ENCODE peak calls at places on chromosomes 3 and 15, in eight cellular contexts. G is GM23248, O is IMR-90, W is hepatocyte, J is lung, D is neural progenitor cell, X is A549, A is heart right ventricle. R is an unnamed sample.

GRCh38 chr15:38818156-38818745 is 253.6 kb upstream of the RASGRP1 start:
- DNase-seq in W (no peak), J (no peak), D (peak; percentile 65), A (no peak), X (no peak), O (no peak), G (no peak), R (no peak)

GRCh38 chr3:127822166-127822835 is at the start of gene MGLL:
- DNase-seq in W (peak; percentile 60), A (peak; percentile 55), J (no peak), D (peak; percentile 49), O (peak; percentile 50), G (peak; percentile 65), X (no peak), R (peak; percentile 82)

GRCh38 chr3:178768072-178768864 is 232.0 kb downstream of the KCNMB2 start:
- DNase-seq in J (no peak), X (no peak), G (no peak), A (no peak), W (no peak), D (peak; percentile 41), O (no peak), R (no peak)

GRCh38 chr3:185933374-185933950 is 4.4 kb downstream of the TRA2B start:
- DNase-seq in W (no peak), D (no peak), X (no peak), O (no peak), G (no peak), J (no peak), A (no peak), R (no peak)

GRCh38 chr3:160796813-160797164 is 40.8 kb downstream of the PPM1L start:
- DNase-seq in X (no peak), D (no peak), W (peak; percentile 47), J (no peak), A (no peak), G (no peak), O (no peak), R (no peak)

GRCh38 chr3:155745795-155746550 is 1.1 kb upstream of the PLCH1 start:
- DNase-seq in J (peak; percentile 41), A (no peak), D (peak; percentile 92), O (no peak), X (peak; percentile 68), G (peak; percentile 65), W (peak; percentile 35), R (no peak)

GRCh38 chr3:71361346-71361745 is 222.2 kb downstream of the FOXP1 start:
- DNase-seq in X (no peak), D (no peak), W (peak; percentile 13), G (no peak), O (no peak), A (no peak), J (no peak), R (no peak)

GRCh38 chr3:129702934-129703712 is 96.6 kb upstream of the PLXND1 start:
- DNase-seq in A (no peak), D (no peak), O (peak; percentile 6), W (no peak), G (peak; percentile 32), J (no peak), X (no peak), R (no peak)

GRCh38 chr15:36831915-36832310 is 252.5 kb downstream of the CDIN1 start:
- DNase-seq in D (no peak), W (no peak), O (no peak), G (no peak), J (no peak), X (no peak), A (no peak), R (no peak)

GRCh38 chr3:150511096-150511670 is 35.1 kb downstream of the SERP1 start:
- DNase-seq in D (no peak), O (no peak), X (no peak), A (no peak), J (no peak), W (no peak), G (no peak), R (no peak)

GRCh38 chr3:124207077-124207476 is 215.2 kb upstream of the ROPN1 start:
- DNase-seq in A (no peak), X (no peak), J (no peak), W (no peak), D (no peak), G (no peak), O (no peak), R (no peak)

GRCh38 chr15:67185621-67186225 is 68.7 kb downstream of the AAGAB start:
- DNase-seq in D (no peak), G (peak; percentile 62), W (no peak), O (no peak), J (no peak), X (no peak), A (no peak), R (no peak)

GRCh38 chr15:68201879-68202261 is 3.3 kb downstream of the CALML4 start:
- DNase-seq in G (no peak), W (no peak), X (no peak), D (peak; percentile 76), O (no peak), J (no peak), A (no peak), R (no peak)

GRCh38 chr15:43930079-43930478 is 103.3 kb downstream of the WDR76 start:
- DNase-seq in X (no peak), O (peak; percentile 31), J (no peak), W (peak; percentile 27), D (peak; percentile 45), G (peak; percentile 51), A (no peak), R (no peak)

GRCh38 chr3:64311424-64311920 is 86.2 kb upstream of the PRICKLE2 start:
- DNase-seq in D (no peak), J (no peak), O (peak; percentile 28), W (no peak), G (peak; percentile 82), X (no peak), A (no peak), R (no peak)

GRCh38 chr3:124467980-124468902 is 262.0 kb upstream of the UMPS start:
- DNase-seq in W (peak; percentile 68), D (peak; percentile 73), J (peak; percentile 35), X (peak; percentile 65), G (peak; percentile 51), A (peak; percentile 33), O (peak; percentile 40), R (peak; percentile 63)

GRCh38 chr3:179702271-179702947 is 49.6 kb downstream of the USP13 start:
- DNase-seq in G (no peak), X (no peak), A (no peak), D (no peak), J (no peak), W (no peak), O (no peak), R (no peak)

GRCh38 chr3:126267169-126267975 is 87.0 kb upstream of the ALDH1L1 start:
- DNase-seq in W (peak; percentile 88), D (peak; percentile 97), J (peak; percentile 86), O (peak; percentile 91), X (peak; percentile 28), G (peak; percentile 90), A (peak; percentile 77), R (peak; percentile 86)

GRCh38 chr3:40477671-40478070 is 749 bp downstream of the ZNF619 start:
- DNase-seq in A (no peak), O (no peak), W (no peak), G (no peak), D (no peak), J (no peak), X (no peak), R (no peak)

GRCh38 chr3:61893840-61894566 is 332.6 kb downstream of the PTPRG start:
- DNase-seq in D (no peak), X (no peak), G (no peak), J (no peak), A (no peak), W (no peak), O (no peak), R (no peak)

GRCh38 chr15:89379423-89379735 is 44.8 kb upstream of the POLG start:
- DNase-seq in W (no peak), X (no peak), A (no peak), J (no peak), D (no peak), G (no peak), O (no peak), R (no peak)
- H3K4me3 ChIP-seq in W (no peak overlapping the region), X (no peak overlapping the region), A (peak overlapping the region; percentile 42), J (no peak overlapping the region), D (peak overlapping the region; percentile 33), G (no peak overlapping the region), O (no peak overlapping the region), R (peak overlapping the region; percentile 42)

GRCh38 chr3:52528596-52529375 is 4.9 kb downstream of the NT5DC2 start:
- DNase-seq in D (peak; percentile 1), X (no peak), G (no peak), W (no peak), A (peak; percentile 16), O (no peak), J (no peak), R (peak; percentile 60)
- H3K27ac ChIP-seq in D (no peak overlapping the region), X (no peak overlapping the region), G (no peak overlapping the region), W (no peak overlapping the region), A (peak overlapping the region; percentile 70), O (no peak overlapping the region), J (peak overlapping the region; percentile 9), R (peak overlapping the region; percentile 98)

GRCh38 chr3:183587337-183587736 is 31.8 kb upstream of the KLHL6 start:
- DNase-seq in J (no peak), G (no peak), O (no peak), D (no peak), W (no peak), X (no peak), A (no peak), R (no peak)
- H3K4me1 ChIP-seq in J (peaks cover 14% of the 10 kb centered on the region), G (peaks cover 7% of the 10 kb centered on the region), O (peaks cover 8% of the 10 kb centered on the region), D (peaks cover 19% of the 10 kb centered on the region), W (peaks cover 27% of the 10 kb centered on the region), X (no peaks in the 10 kb centered on the region), A (peaks cover 58% of the 10 kb centered on the region), R (peaks cover 8% of the 10 kb centered on the region)

GRCh38 chr3:41598329-41598728 is 363.6 kb downstream of the ULK4 start:
- DNase-seq in W (no peak), D (no peak), A (no peak), X (no peak), G (no peak), O (no peak), J (no peak), R (no peak)

GRCh38 chr3:41601404-41601987 is 360.4 kb downstream of the ULK4 start:
- DNase-seq in X (no peak), G (no peak), O (no peak), D (no peak), A (no peak), W (no peak), J (no peak), R (no peak)

GRCh38 chr3:41602121-41602520 is 359.8 kb downstream of the ULK4 start:
- DNase-seq in A (no peak), G (no peak), W (no peak), J (no peak), X (no peak), O (no peak), D (no peak), R (no peak)

GRCh38 chr3:41600616-41601015 is 361.3 kb downstream of the ULK4 start:
- DNase-seq in O (no peak), A (no peak), X (no peak), J (no peak), W (no peak), G (peak; percentile 9), D (no peak), R (no peak)

DNA sequence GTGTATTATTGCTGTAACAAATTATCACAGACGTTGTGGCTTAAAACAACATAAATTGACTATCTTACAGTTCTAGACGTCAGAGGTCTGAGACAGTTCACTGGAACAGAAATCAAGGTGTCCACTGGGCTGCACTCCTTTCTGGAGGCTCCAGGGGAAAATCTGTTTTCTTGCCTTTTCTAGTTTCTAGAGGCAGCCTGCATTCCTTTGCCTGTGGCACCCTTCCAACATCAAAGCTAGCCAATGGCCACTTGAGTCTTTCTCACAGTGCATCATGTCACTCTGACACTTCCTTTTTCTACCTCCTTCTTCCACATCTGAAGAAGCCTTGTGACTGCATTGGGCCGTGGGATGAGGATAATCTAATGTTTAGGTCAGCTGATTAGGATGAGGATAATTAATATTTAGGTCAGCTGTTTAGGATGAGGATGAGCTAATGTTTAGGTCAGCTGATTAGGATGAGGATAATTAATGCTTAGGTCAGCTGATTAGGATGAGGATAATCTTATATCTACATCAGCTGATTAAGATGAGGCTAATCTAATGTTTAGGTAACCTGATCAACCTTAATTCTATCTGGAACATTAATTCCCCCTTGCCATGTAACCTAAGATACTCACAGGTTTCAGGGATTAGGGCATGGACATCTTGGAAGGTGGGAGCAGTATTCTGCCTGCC is 363.0 kb downstream of the ULK4 start:
- DNase-seq in G (peak; percentile 31), W (no peak), D (no peak), O (peak; percentile 17), X (no peak), A (no peak), J (no peak), R (no peak)
- H3K4me3 ChIP-seq in G (no peak overlapping the region), W (no peak overlapping the region), D (no peak overlapping the region), O (no peak overlapping the region), X (no peak overlapping the region), A (no peak overlapping the region), J (no peak overlapping the region), R (no peak overlapping the region)

R was measured in right cardiac atrium.